ENCODE peak calls at places on chromosome 2, in nine cellular contexts. B is chondrocyte; M is endothelial cell; F is CD4-positive, alpha-beta T cell; J is activated T-helper 1 cell treated with Interleukin-2 at 50 U/mL for 16 hours; Z is activated CD4-positive, alpha-beta T cell treated with anti-CD3 and anti-CD28 coated beads, Interleukin-2, amount 50 U/mL, for 1 hour; Q is nephron progenitor cell; A is Right ventricle myocardium superior; D is AG08395. G is an unnamed sample.

GRCh38 chr2:42128731-42129486 is 40.2 kb upstream of the EML4 start:
- DNase-seq in B (no peak), M (no peak), F (no peak), J (no peak), Z (no peak), Q (no peak), A (no peak), D (peak; percentile 63), G (peak; percentile 90)

GRCh38 chr2:62785810-62786593 is 80.5 kb downstream of the EHBP1 start:
- DNase-seq in B (no peak), M (no peak), F (no peak), J (no peak), Z (no peak), Q (no peak), A (no peak), D (peak; percentile 24), G (no peak)

GRCh38 chr2:189673661-189674373 is 653 bp upstream of the ANKAR start:
- DNase-seq in B (no peak), M (no peak), F (no peak), J (no peak), Z (no peak), Q (no peak), A (no peak), D (no peak), G (no peak)

GRCh38 chr2:128809256-128809636 is 490.6 kb upstream of the HS6ST1 start:
- DNase-seq in B (no peak), M (no peak), F (no peak), J (no peak), Z (no peak), Q (no peak), A (no peak), D (no peak), G (no peak)

GRCh38 chr2:150612957-150613710 is 125.7 kb upstream of the RND3 start:
- DNase-seq in B (no peak), M (no peak), F (no peak), J (no peak), Z (no peak), Q (no peak), A (no peak), D (no peak), G (no peak)

GRCh38 chr2:71963295-71963694 is 184.4 kb downstream of the CYP26B1 start:
- DNase-seq in B (no peak), M (no peak), F (no peak), J (no peak), Z (no peak), Q (no peak), A (no peak), D (peak; percentile 39), G (no peak)

GRCh38 chr2:42810126-42810970 is 18.0 kb upstream of the HAAO start:
- DNase-seq in B (peak; percentile 96), M (peak; percentile 93), F (peak; percentile 95), J (peak; percentile 92), Z (peak; percentile 96), Q (peak; percentile 94), A (peak; percentile 96), D (peak; percentile 95), G (peak; percentile 91)

GRCh38 chr2:237178396-237178795 is 92.7 kb downstream of the COPS8 start:
- DNase-seq in B (no peak), M (no peak), F (no peak), J (no peak), Z (no peak), Q (no peak), A (no peak), D (no peak), G (peak; percentile 82)

GRCh38 chr2:176291768-176292393 is 22.6 kb downstream of the MTX2 start:
- DNase-seq in B (no peak), M (no peak), F (no peak), J (no peak), Z (no peak), Q (no peak), A (no peak), D (no peak), G (no peak)

GRCh38 chr2:113068706-113069485 is 1.1 kb downstream of the IL1F10 start:
- DNase-seq in B (no peak), M (no peak), F (no peak), J (no peak), Z (no peak), Q (no peak), A (no peak), D (peak; percentile 34), G (no peak)

GRCh38 chr2:218003265-218003950 is 613 bp upstream of the TNS1 start:
- DNase-seq in B (no peak), M (no peak), F (no peak), J (no peak), Z (no peak), Q (no peak), A (peak; percentile 78), D (no peak), G (peak; percentile 59)

GRCh38 chr2:102166189-102166845 is 20.5 kb upstream of the IL1RL2 start:
- DNase-seq in B (no peak), M (no peak), F (no peak), J (no peak), Z (no peak), Q (no peak), A (no peak), D (peak; percentile 65), G (no peak)

G was measured in skeletal muscle cell.